ENCODE peak calls at places on chromosomes 16 and 17, in six cellular contexts. One of them, this sample, is unnamed.

GRCh38 chr16:21101631-21102420 is 48.8 kb downstream of the DNAH3 start:
- DNase-seq in A549: peak
- DNase-seq in NCI-H1930: no peak
- DNase-seq in NCI-H345: no peak
- DNase-seq in NCI-H526 treated with DMSO at 0.1 percent for 48 hours: no peak
- DNase-seq in D341Med: peak
- DNase-seq in this sample: no peak

GRCh38 chr16:49620158-49620867 is 235.6 kb downstream of the ZNF423 start:
- DNase-seq in D341Med: no peak
- DNase-seq in A549: peak
- DNase-seq in NCI-H526 treated with DMSO at 0.1 percent for 48 hours: no peak
- DNase-seq in NCI-H1930: no peak
- DNase-seq in NCI-H345: no peak
- DNase-seq in this sample: no peak

GRCh38 chr17:81039854-81040758 is 5.2 kb downstream of the BAIAP2 start:
- DNase-seq in NCI-H1930: no peak
- DNase-seq in NCI-H526 treated with DMSO at 0.1 percent for 48 hours: no peak
- DNase-seq in D341Med: peak
- DNase-seq in A549: peak
- DNase-seq in NCI-H345: no peak
- DNase-seq in this sample: no peak

GRCh38 chr17:1966274-1967086 is 58.7 kb downstream of the RTN4RL1 start:
- DNase-seq in D341Med: no peak
- DNase-seq in NCI-H1930: no peak
- DNase-seq in A549: no peak
- DNase-seq in NCI-H526 treated with DMSO at 0.1 percent for 48 hours: no peak
- DNase-seq in NCI-H345: no peak
- DNase-seq in this sample: no peak

GRCh38 chr16:89931964-89932363 is 8.8 kb downstream of the TUBB3 start:
- DNase-seq in D341Med: no peak
- DNase-seq in NCI-H526 treated with DMSO at 0.1 percent for 48 hours: no peak
- DNase-seq in NCI-H1930: no peak
- DNase-seq in A549: no peak
- DNase-seq in NCI-H345: no peak
- DNase-seq in this sample: no peak

GRCh38 chr16:3963203-3963602 is 82.7 kb upstream of the CREBBP start:
- DNase-seq in NCI-H1930: no peak
- DNase-seq in NCI-H526 treated with DMSO at 0.1 percent for 48 hours: no peak
- DNase-seq in NCI-H345: no peak
- DNase-seq in D341Med: peak
- DNase-seq in A549: no peak
- DNase-seq in this sample: no peak

GRCh38 chr17:83107656-83108048 is 28.2 kb downstream of the METRNL start:
- DNase-seq in NCI-H526 treated with DMSO at 0.1 percent for 48 hours: no peak
- DNase-seq in A549: no peak
- DNase-seq in NCI-H1930: no peak
- DNase-seq in NCI-H345: no peak
- DNase-seq in D341Med: no peak
- DNase-seq in this sample: no peak

GRCh38 chr16:23257682-23258081 is 44.4 kb upstream of the SCNN1B start:
- DNase-seq in D341Med: no peak
- DNase-seq in NCI-H526 treated with DMSO at 0.1 percent for 48 hours: no peak
- DNase-seq in A549: no peak
- DNase-seq in NCI-H1930: no peak
- DNase-seq in NCI-H345: no peak
- DNase-seq in this sample: no peak

GRCh38 chr17:19341641-19342610 is 20.6 kb downstream of the B9D1 start:
- DNase-seq in A549: no peak
- DNase-seq in NCI-H345: no peak
- DNase-seq in NCI-H526 treated with DMSO at 0.1 percent for 48 hours: no peak
- DNase-seq in NCI-H1930: no peak
- DNase-seq in D341Med: no peak
- DNase-seq in this sample: no peak

GRCh38 chr16:88688013-88688778 is 1.9 kb upstream of the SNAI3 start:
- DNase-seq in D341Med: peak
- DNase-seq in NCI-H345: peak
- DNase-seq in A549: no peak
- DNase-seq in NCI-H526 treated with DMSO at 0.1 percent for 48 hours: peak
- DNase-seq in NCI-H1930: no peak
- DNase-seq in this sample: peak

GRCh38 chr17:10447035-10447931 is 22.1 kb downstream of the MYH4 start:
- DNase-seq in NCI-H1930: no peak
- DNase-seq in NCI-H526 treated with DMSO at 0.1 percent for 48 hours: no peak
- DNase-seq in A549: peak
- DNase-seq in NCI-H345: no peak
- DNase-seq in D341Med: no peak
- DNase-seq in this sample: no peak

GRCh38 chr17:1484586-1485310 is 7.7 kb downstream of the MYO1C start:
- DNase-seq in D341Med: peak
- DNase-seq in NCI-H345: peak
- DNase-seq in NCI-H526 treated with DMSO at 0.1 percent for 48 hours: peak
- DNase-seq in A549: peak
- DNase-seq in NCI-H1930: no peak
- DNase-seq in this sample: no peak

GRCh38 chr17:64109400-64109799 is 20.5 kb downstream of the ERN1 start:
- DNase-seq in A549: no peak
- DNase-seq in NCI-H345: no peak
- DNase-seq in D341Med: peak
- DNase-seq in NCI-H1930: no peak
- DNase-seq in NCI-H526 treated with DMSO at 0.1 percent for 48 hours: no peak
- DNase-seq in this sample: no peak

GRCh38 chr16:54633943-54634362 is 296.7 kb upstream of the IRX5 start:
- DNase-seq in NCI-H1930: no peak
- DNase-seq in NCI-H526 treated with DMSO at 0.1 percent for 48 hours: no peak
- DNase-seq in D341Med: peak
- DNase-seq in A549: peak
- DNase-seq in NCI-H345: no peak
- DNase-seq in this sample: no peak

GRCh38 chr17:1965556-1966273 is 59.4 kb downstream of the RTN4RL1 start:
- DNase-seq in NCI-H1930: no peak
- DNase-seq in D341Med: no peak
- DNase-seq in NCI-H526 treated with DMSO at 0.1 percent for 48 hours: no peak
- DNase-seq in NCI-H345: no peak
- DNase-seq in A549: no peak
- DNase-seq in this sample: no peak

GRCh38 chr17:58741121-58741625 is 14.5 kb upstream of the PPM1E start:
- DNase-seq in NCI-H345: no peak
- DNase-seq in D341Med: no peak
- DNase-seq in NCI-H526 treated with DMSO at 0.1 percent for 48 hours: no peak
- DNase-seq in A549: peak
- DNase-seq in NCI-H1930: no peak
- DNase-seq in this sample: no peak

GRCh38 chr16:59192551-59193199 is 458.6 kb upstream of the GOT2 start:
- DNase-seq in NCI-H526 treated with DMSO at 0.1 percent for 48 hours: no peak
- DNase-seq in D341Med: peak
- DNase-seq in NCI-H1930: no peak
- DNase-seq in A549: peak
- DNase-seq in NCI-H345: no peak
- DNase-seq in this sample: no peak

GRCh38 chr16:19716183-19716582 is 1.8 kb downstream of the KNOP1 start:
- DNase-seq in A549: no peak
- DNase-seq in NCI-H526 treated with DMSO at 0.1 percent for 48 hours: no peak
- DNase-seq in NCI-H1930: no peak
- DNase-seq in D341Med: no peak
- DNase-seq in NCI-H345: no peak
- DNase-seq in this sample: no peak

GRCh38 chr16:89701425-89702406 is at the start of gene SPATA2L:
- DNase-seq in NCI-H526 treated with DMSO at 0.1 percent for 48 hours: peak
- DNase-seq in NCI-H1930: peak
- DNase-seq in NCI-H345: peak
- DNase-seq in D341Med: peak
- DNase-seq in A549: peak
- DNase-seq in this sample: peak

GRCh38 chr17:74163836-74164235 is 39.6 kb upstream of the RPL38 start:
- DNase-seq in D341Med: peak
- DNase-seq in A549: no peak
- DNase-seq in NCI-H526 treated with DMSO at 0.1 percent for 48 hours: no peak
- DNase-seq in NCI-H1930: no peak
- DNase-seq in NCI-H345: no peak
- DNase-seq in this sample: no peak

GRCh38 chr16:49597796-49598195 is 224.2 kb downstream of the C16orf78 start:
- DNase-seq in A549: no peak
- DNase-seq in NCI-H526 treated with DMSO at 0.1 percent for 48 hours: no peak
- DNase-seq in NCI-H345: no peak
- DNase-seq in D341Med: no peak
- DNase-seq in NCI-H1930: no peak
- DNase-seq in this sample: no peak

GRCh38 chr16:86951831-86952598 is 365.2 kb downstream of the C16orf95 start:
- DNase-seq in NCI-H1930: no peak
- DNase-seq in D341Med: no peak
- DNase-seq in NCI-H526 treated with DMSO at 0.1 percent for 48 hours: no peak
- DNase-seq in NCI-H345: no peak
- DNase-seq in A549: peak
- DNase-seq in this sample: no peak

GRCh38 chr16:64397945-64398508 is 723.8 kb downstream of the CDH11 start:
- DNase-seq in D341Med: no peak
- DNase-seq in NCI-H345: no peak
- DNase-seq in A549: no peak
- DNase-seq in NCI-H1930: no peak
- DNase-seq in NCI-H526 treated with DMSO at 0.1 percent for 48 hours: no peak
- DNase-seq in this sample: no peak

GRCh38 chr17:77959926-77960521 is 1.5 kb downstream of the TNRC6C start:
- DNase-seq in D341Med: no peak
- DNase-seq in NCI-H1930: no peak
- DNase-seq in A549: no peak
- DNase-seq in NCI-H345: peak
- DNase-seq in NCI-H526 treated with DMSO at 0.1 percent for 48 hours: peak
- DNase-seq in this sample: no peak

GRCh38 chr16:87499189-87499486 is 6.3 kb upstream of the ZCCHC14 start:
- DNase-seq in NCI-H1930: no peak
- DNase-seq in A549: peak
- DNase-seq in NCI-H526 treated with DMSO at 0.1 percent for 48 hours: no peak
- DNase-seq in D341Med: no peak
- DNase-seq in NCI-H345: no peak
- DNase-seq in this sample: no peak

GRCh38 chr17:41024702-41025101 is 2.3 kb downstream of the KRTAP1-5 start:
- DNase-seq in NCI-H345: no peak
- DNase-seq in NCI-H1930: no peak
- DNase-seq in NCI-H526 treated with DMSO at 0.1 percent for 48 hours: no peak
- DNase-seq in A549: no peak
- DNase-seq in D341Med: no peak
- DNase-seq in this sample: no peak